ENCODE peak calls at places on chromosome 20, in four cellular contexts. E is fibroblast of mammary gland, Y is mammary epithelial cell, F is psoas muscle. I is an unnamed sample.

GRCh38 chr20:37202267-37202943 is 23.1 kb upstream of the MROH8 start:
- DNase-seq in E (peak), Y (peak), F (no peak), I (peak)

GRCh38 chr20:8050117-8050837 is 30.7 kb upstream of the TMX4 start:
- DNase-seq in E (no peak), Y (no peak), F (no peak), I (no peak)

GRCh38 chr20:37204056-37204455 is 24.7 kb upstream of the MROH8 start:
- DNase-seq in E (no peak), Y (no peak), F (no peak), I (no peak)

GRCh38 chr20:23062632-23063031 is 13.2 kb upstream of the THBD start:
- DNase-seq in E (no peak), Y (no peak), F (no peak), I (no peak)

GRCh38 chr20:38149880-38150594 is 15.0 kb downstream of the TGM2 start:
- DNase-seq in E (no peak), Y (no peak), F (no peak), I (no peak)

GRCh38 chr20:37994512-37994911 is 38.7 kb downstream of the TTI1 start:
- DNase-seq in E (peak), Y (peak), F (peak), I (peak)

GRCh38 chr20:11582073-11582472 is 335.6 kb upstream of the BTBD3 start:
- DNase-seq in E (peak), Y (peak), F (no peak), I (no peak)

GRCh38 chr20:38084425-38084951 is 50.9 kb downstream of the RPRD1B start:
- DNase-seq in E (no peak), Y (no peak), F (no peak), I (no peak)

GRCh38 chr20:62088258-62089127 is 22.8 kb upstream of the TAF4 start:
- DNase-seq in E (peak), Y (peak), F (no peak), I (peak)

GRCh38 chr20:13862245-13862644 is 77.4 kb downstream of the NDUFAF5 start:
- DNase-seq in E (no peak), Y (no peak), F (no peak), I (no peak)

GRCh38 chr20:62274332-62275262 is 28.2 kb upstream of the ADRM1 start:
- DNase-seq in E (no peak), Y (no peak), F (no peak), I (no peak)

GRCh38 chr20:31684153-31685003 is 38.3 kb downstream of the BCL2L1 start:
- DNase-seq in E (no peak), Y (no peak), F (no peak), I (no peak)
- H3K4me3 ChIP-seq in E (no peak), Y (no peak), F (no peak), I (no peak)

DNA sequence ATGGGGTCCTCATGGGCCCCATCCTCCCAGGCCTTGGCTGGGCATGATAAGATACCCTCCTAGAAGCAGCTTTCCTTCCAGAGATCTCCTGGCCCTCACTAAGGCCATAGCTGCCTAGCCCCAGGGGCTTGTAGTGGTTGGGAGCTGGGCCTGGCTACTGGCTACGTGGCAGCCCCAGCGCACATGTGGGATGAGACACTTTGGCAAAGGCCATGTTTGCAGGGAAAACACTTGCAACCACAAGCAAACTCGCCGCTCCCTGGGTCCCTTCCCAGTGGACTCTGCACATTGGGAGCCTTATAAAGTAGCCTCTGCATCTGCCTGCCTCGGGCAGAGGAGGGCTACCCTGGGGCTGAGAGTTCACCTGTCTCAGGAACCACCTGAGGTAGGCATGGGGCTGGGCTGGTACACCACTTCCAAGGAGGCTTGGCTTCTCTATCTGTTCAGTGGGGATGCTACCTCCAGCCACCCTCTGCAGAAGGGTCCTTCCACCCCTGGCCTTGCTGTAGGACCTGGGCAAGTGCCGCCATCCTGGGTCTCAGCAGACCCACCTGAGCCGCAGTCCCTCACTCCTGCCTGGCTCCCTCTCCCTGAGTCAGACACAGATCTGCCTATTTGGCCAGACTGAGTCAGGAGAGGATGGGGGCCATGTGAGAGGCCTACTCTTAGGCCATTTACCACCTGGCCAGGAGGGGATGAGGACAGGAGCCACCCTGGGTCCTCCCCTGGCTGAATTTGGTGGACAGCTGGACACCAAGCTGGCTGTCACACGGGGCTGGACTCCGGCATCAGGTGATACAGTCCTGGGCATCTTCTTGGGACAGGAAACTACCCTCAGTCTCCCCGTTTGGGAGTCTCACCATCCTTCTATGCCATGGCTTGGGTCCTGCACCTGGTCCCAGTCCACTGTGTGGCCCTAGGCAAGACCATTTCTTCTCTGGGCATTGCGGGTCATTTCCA is at the start of gene BPIFB2:
- DNase-seq in E (no peak), Y (no peak), F (no peak), I (no peak)
- TF ChIP-seq CTCF in E (no peak), Y (no peak), F (no peak), I (no peak)

DNA sequence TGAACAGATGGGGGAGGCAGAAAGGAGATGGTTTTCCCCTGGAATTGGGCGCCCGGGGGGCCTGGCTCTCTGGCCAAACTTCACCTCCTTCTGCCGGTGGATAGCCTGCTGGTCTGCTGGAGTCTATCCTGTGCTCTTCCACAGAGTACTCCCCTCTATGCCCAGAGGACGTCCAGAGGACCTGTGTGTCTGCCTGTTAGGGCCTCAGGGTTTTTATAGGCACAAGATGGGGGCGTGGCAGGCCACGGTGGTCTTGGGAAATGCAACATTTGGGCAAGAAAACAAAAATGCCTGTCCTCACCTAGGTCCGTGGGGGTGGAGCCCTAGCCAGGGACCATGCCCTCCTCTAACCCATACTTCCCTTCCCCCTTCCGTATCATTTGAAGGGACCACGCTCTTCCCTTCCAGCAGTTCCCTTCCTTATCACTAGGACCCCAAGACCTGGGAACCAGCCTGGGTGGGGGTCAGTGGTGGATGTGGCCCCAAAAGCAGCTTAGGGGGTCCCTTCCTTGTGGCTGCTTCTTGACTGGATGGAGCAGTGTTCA is 53.6 kb upstream of the ZNF337 start:
- DNase-seq in E (no peak), Y (no peak), F (no peak), I (no peak)
- H3K4me3 ChIP-seq in E (no peak), Y (peak), F (peak), I (no peak)

GRCh38 chr20:49964964-49965780 is 17.6 kb upstream of the SNAI1 start:
- DNase-seq in E (no peak), Y (no peak), F (no peak), I (no peak)
- TF ChIP-seq CTCF in E (peak), Y (peak), F (peak), I (peak)

DNA sequence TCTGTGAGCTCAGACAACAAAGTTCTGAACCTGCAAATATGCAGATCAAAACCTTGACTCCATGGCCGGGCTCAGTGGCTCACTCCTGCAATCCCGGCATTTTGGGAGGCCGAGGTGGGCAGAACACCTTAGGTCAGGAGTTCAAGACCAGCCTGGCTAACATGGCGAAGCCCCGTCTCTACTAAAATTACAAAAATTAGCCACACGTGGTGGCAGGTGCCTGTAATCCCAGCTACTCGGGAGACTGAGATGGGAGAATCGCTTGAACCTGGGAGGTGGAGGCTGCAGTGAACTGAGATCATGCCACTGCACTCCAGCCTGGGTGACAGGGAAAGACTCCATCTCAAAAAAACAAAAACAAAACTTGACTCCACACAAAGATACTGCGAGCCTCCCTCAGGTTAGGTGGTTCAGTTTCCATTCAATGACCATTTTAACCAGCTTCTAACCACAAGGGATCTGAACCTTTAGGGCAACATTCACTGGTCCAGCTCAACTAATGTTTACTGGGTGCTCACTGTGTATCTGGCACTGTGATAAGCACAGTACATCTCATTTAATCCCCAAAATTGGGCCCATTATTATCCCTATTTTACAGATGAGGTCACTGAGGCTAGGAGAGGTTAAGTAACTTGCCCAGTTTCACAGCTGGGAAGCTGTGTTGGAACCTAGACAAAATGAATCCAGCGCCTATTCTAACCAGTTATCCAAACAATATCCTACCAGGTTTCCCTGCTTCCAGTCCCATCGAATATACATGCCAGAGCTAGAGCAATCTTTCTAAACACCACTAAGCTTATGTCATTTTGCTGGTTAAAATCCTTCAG is 1.8 kb downstream of the SNRPB start:
- DNase-seq in E (peak), Y (peak), F (no peak), I (no peak)
- H3K4me3 ChIP-seq in E (peak), Y (peak), F (peak), I (peak)

GRCh38 chr20:48567145-48567544 is 260.7 kb downstream of the PREX1 start:
- DNase-seq in E (no peak), Y (no peak), F (no peak), I (no peak)

GRCh38 chr20:48574383-48574782 is 253.4 kb downstream of the PREX1 start:
- DNase-seq in E (peak), Y (peak), F (no peak), I (no peak)

GRCh38 chr20:48577557-48577956 is 250.2 kb downstream of the PREX1 start:
- DNase-seq in E (no peak), Y (no peak), F (no peak), I (no peak)

GRCh38 chr20:48568520-48568919 is 259.3 kb downstream of the PREX1 start:
- DNase-seq in E (no peak), Y (no peak), F (no peak), I (no peak)

DNA sequence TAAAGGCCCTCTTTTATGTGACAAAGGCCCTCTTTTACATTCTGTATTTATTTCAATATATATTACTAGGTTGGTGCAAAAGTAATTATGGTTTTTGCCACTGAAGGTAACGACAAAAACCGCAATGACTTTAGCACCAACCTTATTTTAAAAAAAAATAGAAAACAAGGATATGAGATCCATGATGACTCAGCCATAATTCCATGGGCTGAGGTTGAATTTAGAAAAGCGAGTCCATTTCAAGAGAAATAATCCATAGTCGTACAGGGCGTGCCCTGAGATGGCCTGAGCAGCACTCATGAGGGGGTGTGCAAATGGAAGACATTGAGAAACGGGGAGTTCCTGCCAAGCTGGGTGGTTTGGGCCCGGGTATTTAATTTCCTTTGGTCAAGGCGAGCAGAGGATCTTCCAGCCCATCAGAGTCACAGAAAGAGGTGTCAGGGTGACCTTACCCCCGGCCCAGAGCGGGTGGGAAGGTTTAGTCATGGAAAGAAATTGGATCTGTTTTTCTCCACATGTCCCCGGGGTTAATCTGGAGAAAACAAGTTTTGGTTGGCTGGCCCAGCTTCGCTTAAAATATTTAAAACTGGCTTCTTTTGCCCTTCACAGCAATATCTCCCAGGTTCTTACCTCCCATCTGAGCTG is 255.7 kb downstream of the PREX1 start:
- DNase-seq in E (no peak), Y (no peak), F (peak), I (no peak)
- TF ChIP-seq CTCF in E (no peak), Y (no peak), F (no peak), I (no peak)

GRCh38 chr20:57746201-57746600 is 36.4 kb upstream of the PMEPA1 start:
- DNase-seq in E (no peak), Y (no peak), F (no peak), I (no peak)

GRCh38 chr20:57746832-57747404 is 37.1 kb upstream of the PMEPA1 start:
- DNase-seq in E (no peak), Y (no peak), F (no peak), I (no peak)

GRCh38 chr20:57748601-57749130 is 38.9 kb upstream of the PMEPA1 start:
- DNase-seq in E (peak), Y (peak), F (peak), I (peak)

GRCh38 chr20:57749131-57749690 is 39.4 kb upstream of the PMEPA1 start:
- DNase-seq in E (no peak), Y (no peak), F (no peak), I (no peak)

GRCh38 chr20:57747889-57748456 is 38.2 kb upstream of the PMEPA1 start:
- DNase-seq in E (no peak), Y (no peak), F (no peak), I (no peak)
- H3K4me3 ChIP-seq in E (no peak), Y (no peak), F (peak), I (no peak)